ENCODE peak calls at places on chromosomes 1 and 21, in five cellular contexts. One of them, this sample, is unnamed.

GRCh38 chr1:159821171-159821867 is 5.4 kb upstream of the SLAMF8 start:
- DNase-seq in ovary: no peak
- DNase-seq in suprapubic skin: no peak
- DNase-seq in GM23338: peak
- DNase-seq in Calu3: no peak
- DNase-seq in this sample: no peak

GRCh38 chr1:29920316-29920715 is 684.0 kb downstream of the PTPRU start:
- DNase-seq in ovary: no peak
- DNase-seq in suprapubic skin: no peak
- DNase-seq in GM23338: no peak
- DNase-seq in Calu3: no peak
- DNase-seq in this sample: no peak

GRCh38 chr21:36647279-36648093 is 51.4 kb upstream of the SIM2 start:
- DNase-seq in ovary: no peak
- DNase-seq in suprapubic skin: no peak
- DNase-seq in GM23338: peak
- DNase-seq in Calu3: peak
- DNase-seq in this sample: no peak

GRCh38 chr1:109719337-109719837 is 7.3 kb downstream of the GSTM5 start:
- DNase-seq in ovary: no peak
- DNase-seq in suprapubic skin: no peak
- DNase-seq in GM23338: no peak
- DNase-seq in Calu3: no peak
- DNase-seq in this sample: no peak

GRCh38 chr1:75796376-75797272 is at the start of gene MSH4:
- DNase-seq in ovary: peak
- DNase-seq in suprapubic skin: no peak
- DNase-seq in GM23338: peak
- DNase-seq in Calu3: no peak
- DNase-seq in this sample: no peak

GRCh38 chr1:22139817-22140216 is 3.1 kb downstream of the WNT4 start:
- DNase-seq in ovary: no peak
- DNase-seq in suprapubic skin: no peak
- DNase-seq in GM23338: no peak
- DNase-seq in Calu3: no peak
- DNase-seq in this sample: no peak

GRCh38 chr1:27831568-27832410 is 1.2 kb downstream of the PPP1R8 start:
- DNase-seq in ovary: no peak
- DNase-seq in suprapubic skin: no peak
- DNase-seq in GM23338: no peak
- DNase-seq in Calu3: no peak
- DNase-seq in this sample: no peak

GRCh38 chr1:238982736-238983135 is 403.6 kb upstream of the CHRM3 start:
- DNase-seq in ovary: no peak
- DNase-seq in suprapubic skin: no peak
- DNase-seq in GM23338: no peak
- DNase-seq in Calu3: no peak
- DNase-seq in this sample: no peak

GRCh38 chr1:84959294-84959693 is 37.6 kb downstream of the MCOLN2 start:
- DNase-seq in ovary: no peak
- DNase-seq in suprapubic skin: no peak
- DNase-seq in GM23338: no peak
- DNase-seq in Calu3: no peak
- DNase-seq in this sample: no peak

GRCh38 chr1:66607458-66607857 is 73.5 kb downstream of the SGIP1 start:
- DNase-seq in ovary: no peak
- DNase-seq in suprapubic skin: no peak
- DNase-seq in GM23338: peak
- DNase-seq in Calu3: no peak
- DNase-seq in this sample: no peak

GRCh38 chr1:119347858-119348257 is 20.7 kb upstream of the HAO2 start:
- DNase-seq in ovary: no peak
- DNase-seq in suprapubic skin: no peak
- DNase-seq in GM23338: peak
- DNase-seq in Calu3: no peak
- DNase-seq in this sample: no peak

GRCh38 chr1:13708380-13709010 is 8.5 kb downstream of the PRDM2 start:
- DNase-seq in ovary: no peak
- DNase-seq in suprapubic skin: no peak
- DNase-seq in GM23338: no peak
- DNase-seq in Calu3: no peak
- DNase-seq in this sample: no peak

GRCh38 chr21:42387843-42388242 is 8.0 kb downstream of the TMPRSS3 start:
- DNase-seq in ovary: no peak
- DNase-seq in suprapubic skin: no peak
- DNase-seq in GM23338: no peak
- DNase-seq in Calu3: no peak
- DNase-seq in this sample: no peak

GRCh38 chr1:20359451-20360330 is 69.0 kb downstream of the VWA5B1 start:
- DNase-seq in ovary: no peak
- DNase-seq in suprapubic skin: no peak
- DNase-seq in GM23338: no peak
- DNase-seq in Calu3: peak
- DNase-seq in this sample: no peak

GRCh38 chr1:177011508-177011907 is 153.0 kb downstream of the ASTN1 start:
- DNase-seq in ovary: no peak
- DNase-seq in suprapubic skin: no peak
- DNase-seq in GM23338: no peak
- DNase-seq in Calu3: no peak
- DNase-seq in this sample: no peak

DNA sequence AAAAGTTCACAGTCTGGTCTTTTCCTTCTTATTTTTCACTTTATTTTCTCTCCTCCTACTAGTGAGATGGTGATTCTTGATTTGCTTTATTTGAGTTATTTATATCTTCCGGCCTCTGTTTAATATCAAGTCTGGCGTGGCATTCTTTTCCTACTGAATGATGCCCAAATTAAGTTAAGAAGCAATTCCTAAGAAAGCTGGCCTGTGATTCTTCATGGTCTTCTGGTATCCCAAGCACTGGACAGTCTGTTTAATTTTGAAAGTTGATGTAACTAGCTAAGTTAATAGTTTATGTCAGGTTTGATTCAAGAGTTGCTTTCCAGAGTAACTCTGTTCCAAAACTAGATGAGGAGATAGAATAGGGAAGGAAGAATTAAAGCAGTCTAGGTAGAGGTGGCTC is 9.2 kb upstream of the ENAH start:
- DNase-seq in ovary: no peak
- DNase-seq in suprapubic skin: no peak
- DNase-seq in GM23338: no peak
- DNase-seq in Calu3: no peak
- DNase-seq in this sample: no peak
- TF ChIP-seq CTCF in ovary: no peak
- TF ChIP-seq CTCF in suprapubic skin: no peak
- TF ChIP-seq CTCF in GM23338: no peak
- TF ChIP-seq CTCF in Calu3: no peak
- TF ChIP-seq CTCF in this sample: no peak

DNA sequence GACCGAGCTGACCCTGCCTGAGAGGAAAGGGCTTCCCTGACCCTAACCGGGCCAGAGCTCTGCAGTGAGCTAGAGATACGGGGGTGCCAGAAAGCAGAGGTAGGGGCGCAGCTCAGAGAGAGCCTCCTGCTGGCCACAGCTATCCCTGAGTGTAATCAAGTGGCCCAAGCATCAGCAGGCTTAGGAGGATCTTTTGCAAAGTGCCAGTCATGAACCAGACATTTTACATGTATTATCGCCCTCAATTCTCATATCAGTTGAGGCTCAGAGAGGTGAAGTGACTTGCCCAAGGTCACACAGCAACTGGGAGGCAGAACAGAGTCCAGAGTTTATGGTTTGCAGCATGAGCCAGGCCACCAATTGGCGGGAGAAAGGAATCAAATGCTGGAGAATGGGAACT is 7.0 kb upstream of the ID3 start:
- DNase-seq in ovary: no peak
- DNase-seq in suprapubic skin: no peak
- DNase-seq in GM23338: peak
- DNase-seq in Calu3: no peak
- DNase-seq in this sample: no peak
- TF ChIP-seq CTCF in ovary: no peak
- TF ChIP-seq CTCF in suprapubic skin: no peak
- TF ChIP-seq CTCF in GM23338: peak
- TF ChIP-seq CTCF in Calu3: no peak
- TF ChIP-seq CTCF in this sample: peak

DNA sequence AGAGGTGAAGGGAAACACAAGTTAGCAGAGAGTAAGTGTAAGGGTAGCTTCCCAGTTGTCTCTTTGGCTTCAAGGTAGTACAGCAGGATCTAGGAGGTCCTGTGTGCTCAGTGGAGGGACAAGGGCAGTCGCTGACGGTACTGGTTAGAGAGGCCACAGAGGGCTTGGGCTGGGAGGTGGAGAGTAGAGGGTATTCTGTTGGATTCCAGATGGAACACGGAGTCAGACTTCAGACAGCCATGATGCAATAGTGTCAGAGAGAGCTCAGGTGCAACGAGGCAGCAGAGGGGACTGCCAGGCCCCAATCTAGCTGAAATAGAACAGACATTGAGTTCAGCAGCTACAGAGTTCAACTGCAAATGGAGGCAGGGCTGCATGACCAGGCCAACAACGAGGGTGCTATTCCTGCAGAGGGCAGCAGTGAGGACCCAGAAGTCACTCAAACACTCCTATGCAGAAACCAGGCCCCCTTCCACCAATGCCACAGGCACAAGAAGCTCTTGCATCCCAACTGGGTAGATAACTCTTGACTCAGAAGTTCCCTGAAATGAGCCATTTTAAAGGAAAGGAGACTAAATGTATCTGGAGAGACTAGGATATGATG is 325.0 kb upstream of the ESRRG start:
- DNase-seq in ovary: no peak
- DNase-seq in suprapubic skin: no peak
- DNase-seq in GM23338: peak
- DNase-seq in Calu3: peak
- DNase-seq in this sample: no peak
- TF ChIP-seq CTCF in ovary: no peak
- TF ChIP-seq CTCF in suprapubic skin: no peak
- TF ChIP-seq CTCF in GM23338: peak
- TF ChIP-seq CTCF in Calu3: no peak
- TF ChIP-seq CTCF in this sample: peak

GRCh38 chr1:179365342-179366092 is at the start of gene AXDND1:
- DNase-seq in ovary: peak
- DNase-seq in suprapubic skin: peak
- DNase-seq in GM23338: peak
- DNase-seq in Calu3: peak
- DNase-seq in this sample: peak
- TF ChIP-seq CTCF in ovary: no peak
- TF ChIP-seq CTCF in suprapubic skin: no peak
- TF ChIP-seq CTCF in GM23338: peak
- TF ChIP-seq CTCF in Calu3: no peak
- TF ChIP-seq CTCF in this sample: no peak

DNA sequence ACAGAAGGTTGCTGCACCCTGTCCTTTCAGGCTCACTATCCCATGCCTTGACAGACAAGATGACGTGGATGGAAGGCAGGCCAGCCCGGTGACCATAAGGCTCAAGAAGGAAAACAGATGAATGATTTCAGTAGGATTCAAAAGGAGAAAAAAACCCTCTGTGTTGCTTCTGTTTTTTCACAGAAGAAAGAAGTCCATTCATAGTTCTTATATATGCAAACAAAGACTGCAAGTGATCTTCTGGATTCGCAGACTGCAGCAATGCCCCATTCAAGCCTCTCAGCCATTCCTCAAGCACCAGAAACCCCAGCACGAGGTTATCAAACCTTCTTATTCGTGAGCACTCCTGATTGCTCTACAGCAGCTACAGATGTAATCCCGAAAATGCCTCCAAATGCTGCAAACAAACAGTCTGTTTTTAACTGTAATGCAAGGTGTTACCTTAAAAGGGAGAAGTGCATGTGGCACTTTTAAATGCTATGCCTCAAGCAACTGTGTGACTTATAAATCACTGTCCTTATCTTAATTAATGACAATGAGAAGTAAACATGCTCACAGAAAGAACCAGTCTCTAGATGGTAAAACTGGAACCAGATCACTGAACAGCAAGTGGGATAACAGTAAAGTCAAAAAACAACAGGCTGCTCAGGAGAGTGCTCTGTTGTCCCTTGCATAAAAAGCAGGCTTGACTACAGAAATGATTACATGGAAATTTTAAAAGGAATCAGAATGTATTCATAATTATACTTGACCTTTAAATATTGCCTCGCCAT is 173.9 kb downstream of the HHIPL2 start:
- DNase-seq in ovary: no peak
- DNase-seq in suprapubic skin: no peak
- DNase-seq in GM23338: no peak
- DNase-seq in Calu3: no peak
- DNase-seq in this sample: no peak
- TF ChIP-seq CTCF in ovary: no peak
- TF ChIP-seq CTCF in suprapubic skin: no peak
- TF ChIP-seq CTCF in GM23338: no peak
- TF ChIP-seq CTCF in Calu3: no peak
- TF ChIP-seq CTCF in this sample: no peak

DNA sequence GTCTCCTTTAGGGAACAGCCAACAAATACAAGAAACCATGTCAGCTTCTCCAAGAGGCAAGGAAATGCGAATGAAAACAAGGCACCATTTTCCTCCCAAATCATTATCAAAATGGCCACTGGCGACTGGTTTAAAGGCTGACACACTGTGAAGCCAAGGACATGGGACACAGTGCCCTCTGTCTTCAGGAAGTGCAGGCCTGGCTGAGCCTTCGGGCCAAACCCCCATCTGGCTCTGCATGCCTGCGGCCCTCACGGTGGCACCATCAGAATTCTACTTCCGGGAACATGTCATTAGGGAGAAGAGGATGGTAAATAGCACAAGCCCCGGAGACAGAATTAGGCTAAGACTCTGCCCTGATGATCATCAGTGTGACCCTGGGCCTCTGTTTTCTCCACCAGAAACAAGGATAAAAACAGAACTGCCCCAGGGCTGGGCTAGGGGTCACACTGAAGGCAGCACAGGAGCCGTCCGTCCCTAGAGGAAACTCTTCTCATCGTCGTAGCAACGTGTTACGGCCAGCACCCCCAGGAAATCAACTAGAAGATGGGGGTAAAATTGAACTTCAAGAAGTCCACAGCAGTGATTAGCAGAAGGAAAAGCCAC is 103.5 kb downstream of the NPHP4 start:
- DNase-seq in ovary: no peak
- DNase-seq in suprapubic skin: no peak
- DNase-seq in GM23338: peak
- DNase-seq in Calu3: no peak
- DNase-seq in this sample: no peak
- TF ChIP-seq CTCF in ovary: no peak
- TF ChIP-seq CTCF in suprapubic skin: no peak
- TF ChIP-seq CTCF in GM23338: peak
- TF ChIP-seq CTCF in Calu3: no peak
- TF ChIP-seq CTCF in this sample: peak

GRCh38 chr1:117312453-117313138 is 54.7 kb upstream of the MAN1A2 start:
- DNase-seq in ovary: no peak
- DNase-seq in suprapubic skin: no peak
- DNase-seq in GM23338: peak
- DNase-seq in Calu3: no peak
- DNase-seq in this sample: no peak
- TF ChIP-seq CTCF in ovary: no peak
- TF ChIP-seq CTCF in suprapubic skin: peak
- TF ChIP-seq CTCF in GM23338: peak
- TF ChIP-seq CTCF in Calu3: no peak
- TF ChIP-seq CTCF in this sample: peak

This sample was measured in type B pancreatic cell.